ENCODE peak calls at places on chromosomes 7 and 10, in seven cellular contexts. F is psoas muscle, A is heart right ventricle, G is body of pancreas, H is PC-9, E is lower lobe of right lung, S is transverse colon. N is an unnamed sample. For H3K36me3, the result is how much of the 10 kb centered on the place peaks cover.

GRCh38 chr10:1544929-1545328 is 192.4 kb downstream of the ADARB2 start:
- DNase-seq in F (no peak), A (no peak), G (no peak), H (no peak), E (no peak), S (no peak), N (no peak)

GRCh38 chr10:63114031-63114814 is 18.9 kb upstream of the NRBF2 start:
- DNase-seq in F (peak), A (peak), G (peak), H (no peak), E (peak), S (peak), N (peak)

GRCh38 chr7:135758531-135758932 is 9.9 kb upstream of the FAM180A start:
- DNase-seq in F (peak), A (no peak), G (no peak), H (no peak), E (no peak), S (no peak), N (no peak)

GRCh38 chr10:104429834-104430233 is 76.2 kb downstream of the CFAP58 start:
- DNase-seq in F (no peak), A (no peak), G (no peak), H (no peak), E (no peak), S (no peak), N (no peak)

GRCh38 chr7:4667776-4668509 is 14.2 kb upstream of the FOXK1 start:
- DNase-seq in F (no peak), A (no peak), G (no peak), H (no peak), E (no peak), S (no peak), N (no peak)

GRCh38 chr10:84177541-84178386 is 4.2 kb downstream of the GPR15LG start:
- DNase-seq in F (no peak), A (peak), G (no peak), H (no peak), E (no peak), S (no peak), N (no peak)

GRCh38 chr7:31835471-31835870 is 148.5 kb downstream of the PPP1R17 start:
- DNase-seq in F (no peak), A (no peak), G (no peak), H (no peak), E (no peak), S (no peak), N (no peak)

GRCh38 chr7:298739-299138 is 8.8 kb downstream of the FOXL3 start:
- DNase-seq in F (no peak), A (no peak), G (no peak), H (no peak), E (no peak), S (no peak), N (no peak)

GRCh38 chr7:104956753-104957450 is 57.1 kb upstream of the KMT2E start:
- DNase-seq in F (no peak), A (no peak), G (no peak), H (no peak), E (no peak), S (no peak), N (no peak)

GRCh38 chr10:70891636-70892035 is 3.3 kb upstream of the PCBD1 start:
- DNase-seq in F (no peak), A (no peak), G (no peak), H (no peak), E (no peak), S (no peak), N (no peak)

GRCh38 chr10:5305374-5305773 is 59.4 kb upstream of the UCN3 start:
- DNase-seq in F (no peak), A (no peak), G (peak), H (no peak), E (no peak), S (no peak), N (no peak)
- TF ChIP-seq CTCF in F (no peak), A (peak), G (no peak), H (no peak), E (no peak), S (no peak), N (no peak)

GRCh38 chr10:102599565-102600327 is 44.5 kb upstream of the TRIM8 start:
- DNase-seq in F (no peak), A (peak), G (no peak), H (no peak), E (no peak), S (no peak), N (no peak)
- H3K36me3 ChIP-seq in F (under half), A (under half), G (under half), H (under half), E (half or more), S (under half), N (under half)

GRCh38 chr10:76829724-76830123 is 807.9 kb downstream of the KCNMA1 start:
- DNase-seq in F (no peak), A (no peak), G (no peak), H (no peak), E (no peak), S (no peak), N (no peak)

DNA sequence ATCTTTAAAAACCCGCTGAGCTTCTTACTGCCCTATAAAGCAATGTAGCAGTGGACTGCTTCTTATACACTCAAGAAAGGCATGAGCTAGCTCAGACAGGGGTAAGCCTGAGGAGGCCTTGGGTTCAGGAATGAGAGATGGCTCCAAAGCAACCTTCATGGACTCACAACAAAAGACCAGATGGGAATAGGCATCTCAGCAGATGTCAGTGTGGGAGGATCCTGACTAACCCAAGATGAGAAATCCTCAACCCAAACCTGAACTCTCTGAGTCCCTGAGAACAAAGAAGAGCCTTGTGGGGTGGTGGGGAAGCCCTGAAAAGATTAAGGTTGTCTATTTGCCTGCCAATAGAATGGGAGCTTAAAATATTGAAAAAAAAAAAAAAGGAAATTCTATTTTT is 807.4 kb downstream of the KCNMA1 start:
- DNase-seq in F (no peak), A (no peak), G (no peak), H (no peak), E (no peak), S (no peak), N (no peak)
- H3K4me3 ChIP-seq in F (no peak), A (no peak), G (no peak), H (no peak), E (no peak), S (no peak), N (no peak)

GRCh38 chr10:93710333-93710909 is 8.0 kb upstream of the FRA10AC1 start:
- DNase-seq in F (no peak), A (no peak), G (no peak), H (no peak), E (no peak), S (no peak), N (no peak)
- TF ChIP-seq CTCF in F (no peak), A (no peak), G (no peak), H (no peak), E (no peak), S (no peak), N (no peak)

DNA sequence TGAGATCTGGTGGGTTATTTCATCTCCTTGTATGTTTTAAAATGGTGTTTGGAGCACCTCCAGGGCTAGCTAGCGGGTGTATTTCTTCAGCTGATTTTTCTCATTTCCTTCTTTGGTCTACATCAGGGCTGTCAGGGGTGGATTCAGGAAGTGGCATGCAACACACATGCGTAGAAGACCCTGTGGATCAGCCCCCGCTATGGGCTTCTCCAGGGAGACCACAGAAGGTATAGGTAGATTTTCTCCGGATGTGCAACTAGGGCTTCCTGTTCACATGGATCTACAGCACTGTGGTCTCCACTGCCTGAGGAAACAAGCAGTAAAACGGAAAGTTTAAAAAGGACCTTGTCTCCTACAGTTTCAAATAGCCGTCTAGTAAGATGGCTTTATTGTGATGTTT is 10.4 kb downstream of the NUB1 start:
- DNase-seq in F (no peak), A (no peak), G (no peak), H (no peak), E (no peak), S (no peak), N (no peak)
- H3K36me3 ChIP-seq in F (half or more), A (half or more), G (under half), H (under half), E (half or more), S (under half), N (under half)

GRCh38 chr7:155759740-155760430 is 52.4 kb downstream of the SHH start:
- DNase-seq in F (no peak), A (no peak), G (no peak), H (no peak), E (no peak), S (peak), N (peak)
- H3K4me3 ChIP-seq in F (no peak), A (no peak), G (no peak), H (no peak), E (no peak), S (no peak), N (no peak)

GRCh38 chr7:155813791-155814568 is 1.7 kb upstream of the SHH start:
- DNase-seq in F (no peak), A (no peak), G (no peak), H (no peak), E (peak), S (no peak), N (no peak)
- TF ChIP-seq CTCF in F (no peak), A (no peak), G (no peak), H (no peak), E (no peak), S (no peak), N (no peak)

GRCh38 chr7:66800591-66800990 is 60.1 kb downstream of the RABGEF1 start:
- DNase-seq in F (no peak), A (no peak), G (no peak), H (no peak), E (no peak), S (no peak), N (no peak)

GRCh38 chr7:66807736-66808135 is 67.2 kb downstream of the RABGEF1 start:
- DNase-seq in F (no peak), A (no peak), G (no peak), H (no peak), E (no peak), S (no peak), N (no peak)

DNA sequence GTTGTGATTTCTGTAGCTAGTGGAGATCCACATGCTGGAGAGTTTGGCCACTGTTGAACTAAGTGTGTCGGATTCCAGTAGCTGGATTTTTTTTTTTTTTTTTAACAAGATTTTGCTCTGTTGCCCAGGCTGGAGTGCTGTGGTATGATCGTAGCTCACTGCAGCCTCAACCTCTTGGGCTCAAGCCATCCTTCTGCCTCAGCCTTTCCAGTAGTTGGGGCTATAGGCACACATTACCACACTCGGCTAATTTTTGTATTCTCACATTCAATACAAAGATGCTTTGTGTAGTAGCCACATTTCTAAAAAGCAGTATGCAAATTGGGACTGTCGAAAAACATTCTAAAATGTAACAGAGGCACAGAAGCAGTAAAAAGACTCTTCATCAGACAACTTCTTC is 63.5 kb downstream of the RABGEF1 start:
- DNase-seq in F (no peak), A (no peak), G (no peak), H (no peak), E (no peak), S (no peak), N (no peak)
- H3K36me3 ChIP-seq in F (half or more), A (half or more), G (half or more), H (under half), E (half or more), S (under half), N (under half)

GRCh38 chr7:70420263-70420662 is 711.7 kb upstream of the GALNT17 start:
- DNase-seq in F (no peak), A (no peak), G (no peak), H (no peak), E (no peak), S (no peak), N (no peak)
- H3K4me3 ChIP-seq in F (no peak), A (no peak), G (no peak), H (no peak), E (no peak), S (no peak), N (no peak)

GRCh38 chr7:139693651-139694388 is 84.0 kb downstream of the HIPK2 start:
- DNase-seq in F (no peak), A (no peak), G (no peak), H (no peak), E (no peak), S (no peak), N (no peak)

GRCh38 chr7:139696547-139696946 is 81.3 kb downstream of the HIPK2 start:
- DNase-seq in F (no peak), A (no peak), G (no peak), H (no peak), E (no peak), S (no peak), N (no peak)

GRCh38 chr7:139694389-139694676 is 83.5 kb downstream of the HIPK2 start:
- DNase-seq in F (no peak), A (no peak), G (no peak), H (no peak), E (no peak), S (no peak), N (no peak)

GRCh38 chr7:139697031-139697430 is 80.8 kb downstream of the HIPK2 start:
- DNase-seq in F (no peak), A (no peak), G (no peak), H (no peak), E (no peak), S (no peak), N (peak)

DNA sequence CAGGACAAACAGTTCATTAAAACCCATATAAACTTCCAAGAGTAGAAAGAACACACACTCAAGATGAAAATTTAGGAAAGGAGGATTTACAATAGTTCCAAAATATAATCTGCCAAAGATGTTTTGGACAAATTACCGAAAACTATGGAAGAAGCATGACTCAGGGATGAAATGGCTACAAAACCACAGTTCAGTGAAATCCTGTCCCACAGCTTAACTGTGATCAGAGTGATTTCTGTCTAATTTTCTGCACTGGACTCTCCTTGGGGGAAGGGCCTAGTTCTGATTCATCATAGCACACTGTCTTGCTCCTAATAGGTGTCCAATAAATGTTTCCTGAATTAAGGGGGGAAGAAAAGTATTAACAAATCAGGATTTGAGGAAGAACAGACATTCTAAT is 82.2 kb downstream of the HIPK2 start:
- DNase-seq in F (no peak), A (no peak), G (no peak), H (no peak), E (no peak), S (no peak), N (no peak)
- TF ChIP-seq CTCF in F (no peak), A (no peak), G (no peak), H (no peak), E (no peak), S (no peak), N (no peak)